ENCODE peak calls at places on chromosome 22, in six cellular contexts. P is A549, M is HCT116, N is H1, X is HepG2, Y is K562. B is an unnamed sample.

GRCh38 chr22:17057959-17058814 is 26.6 kb upstream of the IL17RA start:
- DNase-seq in P (peak), M (peak), N (peak), X (peak), Y (peak), B (no peak)

GRCh38 chr22:31321421-31321820 is 24.7 kb downstream of the PATZ1 start:
- DNase-seq in P (no peak), M (no peak), N (no peak), X (no peak), Y (no peak), B (no peak)

GRCh38 chr22:48652796-48653195 is 1174.9 kb downstream of the BRD1 start:
- DNase-seq in P (no peak), M (no peak), N (no peak), X (no peak), Y (no peak), B (no peak)

GRCh38 chr22:32698926-32699619 is 102.4 kb upstream of the TIMP3 start:
- DNase-seq in P (no peak), M (no peak), N (no peak), X (no peak), Y (no peak), B (no peak)

GRCh38 chr22:42716221-42716620 is 4.4 kb downstream of the A4GALT start:
- DNase-seq in P (no peak), M (no peak), N (no peak), X (no peak), Y (no peak), B (peak)

GRCh38 chr22:46525681-46526483 is 11.5 kb downstream of the CELSR1 start:
- DNase-seq in P (no peak), M (no peak), N (no peak), X (no peak), Y (no peak), B (no peak)

GRCh38 chr22:48234011-48234410 is 1471.6 kb downstream of the TBC1D22A start:
- DNase-seq in P (no peak), M (no peak), N (no peak), X (no peak), Y (no peak), B (no peak)

GRCh38 chr22:27445876-27446275 is 355.7 kb downstream of the MN1 start:
- DNase-seq in P (no peak), M (no peak), N (no peak), X (no peak), Y (no peak), B (no peak)

GRCh38 chr22:21020802-21021429 is 6.0 kb downstream of the P2RX6 start:
- DNase-seq in P (peak), M (no peak), N (no peak), X (no peak), Y (peak), B (no peak)

GRCh38 chr22:25837288-25837900 is 95.4 kb downstream of the MYO18B start:
- DNase-seq in P (no peak), M (no peak), N (no peak), X (no peak), Y (no peak), B (no peak)

GRCh38 chr22:46056169-46057041 is 79.4 kb upstream of the WNT7B start:
- DNase-seq in P (no peak), M (no peak), N (no peak), X (no peak), Y (no peak), B (no peak)

GRCh38 chr22:41448189-41448808 is 1.7 kb upstream of the TOB2 start:
- DNase-seq in P (peak), M (peak), N (peak), X (peak), Y (peak), B (peak)
- TF ChIP-seq CEBPB in P (no peak), M (no peak), N (no peak), X (peak), Y (no peak), B (no peak)

DNA sequence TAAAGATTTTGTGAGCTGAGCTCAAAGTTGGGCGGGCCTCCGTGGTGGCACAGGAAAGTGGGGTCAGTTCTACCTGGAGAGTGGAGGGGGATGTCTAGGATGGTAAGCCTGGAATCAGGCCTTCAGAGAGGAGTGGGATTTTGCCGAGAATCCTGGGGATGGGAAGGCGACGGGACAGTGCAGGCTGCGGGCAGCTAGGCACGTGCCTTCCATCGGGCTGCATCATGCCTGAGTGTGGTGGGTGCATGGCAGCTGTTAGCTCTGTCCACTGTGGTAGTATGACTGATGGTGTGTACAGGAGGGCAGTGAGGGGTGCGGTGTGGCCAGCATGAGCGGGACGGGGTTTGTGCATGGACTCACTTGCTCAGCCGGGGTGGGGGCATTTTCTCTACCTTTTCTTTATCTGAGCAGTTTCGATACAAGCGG is 3.6 kb downstream of the SHANK3 start:
- DNase-seq in P (no peak), M (no peak), N (no peak), X (no peak), Y (peak), B (no peak)
- H3K4me3 ChIP-seq in P (no peak), M (no peak), N (no peak), X (no peak), Y (no peak), B (no peak)

GRCh38 chr22:37643225-37643847 is 3.9 kb downstream of the SH3BP1 start:
- DNase-seq in P (peak), M (no peak), N (no peak), X (no peak), Y (peak), B (no peak)
- TF ChIP-seq CEBPB in P (no peak), M (no peak), N (no peak), X (no peak), Y (no peak), B (no peak)

DNA sequence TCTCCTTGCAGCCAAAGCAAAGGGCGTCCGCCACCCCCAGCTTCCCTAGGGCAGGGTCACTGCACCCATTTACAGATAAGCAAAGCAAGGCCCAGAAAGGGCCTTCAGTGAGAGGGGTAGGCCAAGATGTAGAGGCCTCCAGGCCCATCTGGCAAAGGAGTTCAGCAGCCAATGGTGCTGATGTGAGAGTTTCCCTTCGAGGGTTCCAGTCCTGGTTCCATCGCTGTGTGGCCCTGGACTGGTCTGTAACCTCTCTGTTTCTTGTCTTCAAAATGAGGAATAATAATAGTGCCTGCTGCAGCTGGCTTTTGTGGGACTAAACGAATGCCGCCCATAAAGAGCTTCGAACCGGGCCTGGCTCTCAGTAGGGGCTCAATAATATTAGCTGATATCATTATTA is 4.0 kb downstream of the ELFN2 start:
- DNase-seq in P (no peak), M (no peak), N (no peak), X (no peak), Y (no peak), B (no peak)
- H3K4me3 ChIP-seq in P (no peak), M (no peak), N (no peak), X (no peak), Y (no peak), B (no peak)

DNA sequence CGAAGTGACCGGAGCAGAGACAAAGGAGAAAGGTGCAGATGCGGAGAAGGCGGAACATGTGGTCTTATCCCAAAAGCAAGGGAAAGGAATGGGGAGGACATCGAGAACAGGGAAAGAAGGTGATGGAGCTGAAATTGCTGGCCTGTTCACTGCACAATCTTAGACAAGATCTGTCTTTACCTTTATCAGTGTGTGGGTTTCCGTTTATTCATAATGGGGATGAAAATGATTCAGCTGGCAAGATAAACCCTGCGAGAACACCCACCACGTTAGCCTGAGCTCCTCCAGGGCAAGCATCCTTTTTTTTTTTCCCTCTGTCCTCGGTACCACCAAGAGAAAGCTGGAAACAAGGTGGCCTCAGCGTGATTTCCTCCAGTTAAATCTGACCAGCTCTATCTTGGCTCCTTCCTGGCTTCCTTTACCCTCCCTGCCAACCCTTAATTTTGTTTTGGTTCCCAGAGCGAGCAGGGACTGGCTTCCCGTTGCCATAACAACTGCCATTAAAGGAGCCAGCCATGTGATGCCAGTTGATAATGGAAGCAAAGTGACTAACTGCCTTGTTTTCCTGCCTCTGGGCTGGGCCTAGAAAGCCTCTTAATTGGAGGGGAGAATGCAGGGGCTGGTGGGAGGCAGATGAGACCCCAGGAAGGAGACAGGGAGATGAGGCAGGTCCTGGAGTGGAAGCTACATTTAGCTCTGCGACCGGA is 4.2 kb downstream of the SGSM1 start:
- DNase-seq in P (no peak), M (no peak), N (no peak), X (no peak), Y (no peak), B (no peak)
- TF ChIP-seq CEBPB in P (no peak), M (no peak), N (no peak), X (no peak), Y (no peak), B (no peak)

DNA sequence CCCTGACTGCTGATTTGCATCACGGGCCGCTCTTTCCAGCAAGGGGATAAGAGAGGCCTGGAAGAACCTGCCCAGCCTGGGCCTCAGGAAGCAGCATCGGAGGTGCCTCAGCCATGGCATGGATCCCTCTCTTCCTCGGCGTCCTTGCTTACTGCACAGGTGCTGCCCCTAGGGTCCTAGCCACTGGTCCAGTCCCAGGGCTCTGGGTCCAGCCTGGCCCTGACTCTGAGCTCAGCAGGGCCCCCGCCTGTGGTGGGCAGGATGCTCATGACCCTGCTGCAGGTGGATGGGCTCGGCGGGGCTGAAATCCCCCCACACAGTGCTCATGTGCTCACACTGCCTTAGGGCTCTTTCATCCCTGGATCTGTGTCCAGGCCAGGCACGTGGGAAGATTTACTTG is 7.0 kb upstream of the IGLL5 start:
- DNase-seq in P (no peak), M (no peak), N (no peak), X (no peak), Y (peak), B (no peak)
- H3K4me3 ChIP-seq in P (no peak), M (no peak), N (no peak), X (no peak), Y (no peak), B (no peak)

GRCh38 chr22:44456661-44457412 is 41.2 kb downstream of the RTL6 start:
- DNase-seq in P (no peak), M (no peak), N (no peak), X (no peak), Y (no peak), B (no peak)

GRCh38 chr22:44458044-44459020 is 39.7 kb downstream of the RTL6 start:
- DNase-seq in P (no peak), M (no peak), N (no peak), X (no peak), Y (no peak), B (no peak)

GRCh38 chr22:44454113-44454769 is 43.8 kb downstream of the RTL6 start:
- DNase-seq in P (no peak), M (no peak), N (no peak), X (no peak), Y (no peak), B (no peak)

GRCh38 chr22:44455151-44455962 is 42.7 kb downstream of the RTL6 start:
- DNase-seq in P (no peak), M (no peak), N (no peak), X (no peak), Y (no peak), B (no peak)

GRCh38 chr22:44455963-44456358 is 42.1 kb downstream of the RTL6 start:
- DNase-seq in P (no peak), M (no peak), N (no peak), X (no peak), Y (no peak), B (no peak)
- TF ChIP-seq CEBPB in P (no peak), M (no peak), N (no peak), X (no peak), Y (no peak), B (no peak)

GRCh38 chr22:19885841-19886592 is 31.3 kb upstream of the GNB1L start:
- DNase-seq in P (no peak), M (no peak), N (no peak), X (no peak), Y (no peak), B (no peak)

GRCh38 chr22:19886605-19887250 is 32.1 kb upstream of the GNB1L start:
- DNase-seq in P (no peak), M (no peak), N (no peak), X (no peak), Y (no peak), B (no peak)

GRCh38 chr22:19887251-19887985 is 32.7 kb upstream of the GNB1L start:
- DNase-seq in P (no peak), M (no peak), N (no peak), X (no peak), Y (no peak), B (no peak)

GRCh38 chr22:19884161-19884953 is 29.7 kb upstream of the GNB1L start:
- DNase-seq in P (no peak), M (no peak), N (no peak), X (no peak), Y (no peak), B (no peak)

DNA sequence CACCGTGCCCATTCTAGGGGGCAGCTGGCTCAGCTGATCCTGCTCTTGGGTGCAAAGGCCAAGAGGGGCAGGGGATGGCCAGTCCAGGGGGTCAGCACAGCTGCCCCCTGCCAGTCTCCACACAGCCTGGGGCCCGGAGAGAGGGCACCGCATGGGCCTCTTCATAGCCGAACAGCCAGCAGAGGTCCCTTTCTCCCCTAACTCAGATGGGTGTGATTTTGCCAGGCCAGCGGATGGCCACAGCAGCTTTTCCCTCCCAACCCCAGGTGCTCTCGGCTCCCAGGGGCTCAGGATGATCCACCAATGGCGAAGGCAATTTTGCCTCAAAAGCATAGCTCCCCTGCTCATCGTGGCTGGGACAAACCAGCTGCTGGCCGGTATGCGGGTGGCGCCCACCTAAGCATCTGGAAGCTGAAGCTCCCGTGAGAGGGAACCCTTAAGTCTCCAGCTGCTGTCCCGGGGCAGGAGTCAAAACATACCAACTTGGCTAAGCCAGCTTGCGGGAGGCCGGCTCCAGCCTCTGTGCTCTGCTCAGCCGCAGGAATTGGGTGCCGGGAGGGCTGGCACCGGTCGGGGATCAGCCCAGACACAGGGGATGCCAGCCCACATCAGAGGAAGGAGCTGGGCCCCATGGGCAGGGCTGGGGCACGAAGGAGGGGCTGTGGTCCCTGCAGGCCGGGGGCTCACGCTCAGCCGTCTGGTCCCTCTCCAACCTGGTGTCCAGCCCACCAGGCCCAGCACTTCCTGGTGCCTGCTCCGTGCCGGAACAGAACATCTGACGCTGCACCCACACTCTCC is 30.5 kb upstream of the GNB1L start:
- DNase-seq in P (no peak), M (no peak), N (no peak), X (no peak), Y (no peak), B (no peak)
- H3K4me3 ChIP-seq in P (no peak), M (no peak), N (no peak), X (no peak), Y (no peak), B (no peak)

GRCh38 chr22:49972163-49973017 is 11.8 kb downstream of the PIM3 start:
- DNase-seq in P (no peak), M (no peak), N (no peak), X (no peak), Y (peak), B (no peak)

GRCh38 chr22:49970528-49971231 is 10.1 kb downstream of the PIM3 start:
- DNase-seq in P (peak), M (peak), N (peak), X (peak), Y (peak), B (peak)

GRCh38 chr22:49969751-49970527 is 9.4 kb downstream of the PIM3 start:
- DNase-seq in P (no peak), M (no peak), N (no peak), X (no peak), Y (no peak), B (no peak)

GRCh38 chr22:49973018-49973965 is 12.7 kb downstream of the PIM3 start:
- DNase-seq in P (no peak), M (no peak), N (no peak), X (no peak), Y (no peak), B (no peak)

DNA sequence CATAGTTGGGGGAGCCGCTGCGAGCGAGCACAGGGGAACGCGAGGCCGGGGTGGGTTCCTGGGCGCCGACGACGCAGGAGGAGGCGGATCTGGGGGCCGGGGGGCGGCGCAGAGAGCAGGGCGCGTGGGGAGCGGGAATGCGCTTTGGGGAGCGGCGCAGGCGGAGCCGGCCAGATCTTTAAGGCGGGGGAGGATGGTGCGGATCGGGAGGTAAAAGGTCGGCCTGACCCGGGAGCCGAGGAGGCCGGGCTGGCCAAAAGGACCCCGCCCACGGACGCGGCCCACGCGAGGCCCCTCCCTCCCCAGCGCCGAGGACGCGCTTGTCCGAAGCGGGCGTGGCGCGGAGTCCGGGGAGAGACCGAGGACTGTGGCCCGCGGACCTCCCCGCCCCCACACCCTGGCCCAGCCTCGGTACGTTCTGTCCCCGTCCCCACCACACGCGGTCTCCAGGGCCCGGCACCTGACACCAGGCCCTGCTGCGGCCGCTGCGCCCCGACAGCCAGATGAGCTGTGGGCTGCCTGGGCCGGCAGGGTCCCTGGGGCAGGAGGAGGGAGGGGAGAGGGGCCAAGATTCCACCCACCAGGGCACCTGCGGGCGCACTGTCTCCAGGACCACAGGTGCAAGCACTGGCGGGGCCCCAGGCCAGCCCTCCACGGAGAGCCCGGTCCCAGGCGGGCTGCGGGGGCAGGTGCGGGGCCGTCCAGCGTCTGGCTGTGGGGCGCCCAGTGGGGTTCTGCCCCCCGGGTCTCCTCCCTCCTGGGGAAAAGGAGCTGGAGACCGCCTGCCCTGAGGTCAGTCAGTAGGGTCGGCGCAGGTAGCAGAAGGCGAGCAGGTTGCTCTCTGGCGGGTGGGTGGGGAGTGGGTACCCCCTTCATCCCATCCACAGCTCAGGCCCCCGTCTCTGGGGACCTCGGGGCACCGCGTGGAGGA is 10.9 kb downstream of the PIM3 start:
- DNase-seq in P (peak), M (no peak), N (no peak), X (no peak), Y (peak), B (no peak)
- TF ChIP-seq CEBPB in P (no peak), M (no peak), N (no peak), X (no peak), Y (no peak), B (no peak)

B was measured in GM12878.